ENCODE peak calls at places on chromosomes 2 and 18, in ten cellular contexts. G is iris pigment epithelial cell; A is mammary epithelial cell; X is dorsolateral prefrontal cortex; D is Right ventricle myocardium inferior; K is naive thymus-derived CD8-positive, alpha-beta T cell; O is germinal center; E is adrenal gland; Z is CD8-positive, alpha-beta T cell; I is DMS 273 treated with DMSO at 0.1 percent for 48 hours. B is an unnamed sample.

GRCh38 chr2:167017021-167017420 is 128.7 kb downstream of the XIRP2 start:
- DNase-seq in Z (no peak), K (no peak), D (no peak), I (no peak), O (no peak), A (no peak), G (peak), X (no peak), E (no peak), B (no peak)

GRCh38 chr2:193462411-193462810 is 1267.7 kb upstream of the TMEFF2 start:
- DNase-seq in O (no peak), E (no peak), I (no peak), X (no peak), G (no peak), K (no peak), A (no peak), Z (no peak), D (no peak), B (no peak)

GRCh38 chr2:204019572-204020501 is 83.3 kb downstream of the ICOS start:
- DNase-seq in I (no peak), K (no peak), Z (no peak), G (peak), D (no peak), X (no peak), A (peak), E (no peak), O (no peak), B (peak)

GRCh38 chr18:50783553-50783952 is 36.3 kb downstream of the MRO start:
- DNase-seq in G (no peak), D (no peak), X (no peak), E (no peak), K (no peak), A (no peak), O (no peak), Z (no peak), I (no peak), B (no peak)

GRCh38 chr18:58789856-58790255 is 74.8 kb upstream of the ZNF532 start:
- DNase-seq in E (peak), O (no peak), G (peak), A (no peak), X (no peak), I (no peak), K (no peak), D (no peak), Z (no peak), B (peak)

GRCh38 chr2:77746780-77747179 is 224.6 kb upstream of the LRRTM4 start:
- DNase-seq in Z (no peak), D (no peak), E (no peak), O (no peak), A (no peak), G (no peak), I (no peak), X (no peak), K (no peak), B (no peak)

GRCh38 chr2:127541849-127542630 is 6.6 kb downstream of the MYO7B start:
- DNase-seq in I (peak), E (no peak), Z (no peak), K (no peak), O (no peak), D (no peak), A (no peak), X (no peak), G (no peak), B (no peak)

GRCh38 chr2:187081409-187081808 is 232.4 kb upstream of the ZSWIM2 start:
- DNase-seq in I (no peak), K (no peak), D (no peak), E (no peak), G (no peak), Z (no peak), A (no peak), O (no peak), X (no peak), B (no peak)

GRCh38 chr2:20151116-20151571 is 73.8 kb downstream of the SDC1 start:
- DNase-seq in O (no peak), I (peak), Z (no peak), G (no peak), X (no peak), D (no peak), A (no peak), K (no peak), E (no peak), B (no peak)

GRCh38 chr2:182744490-182744889 is 28.4 kb downstream of the DNAJC10 start:
- DNase-seq in E (no peak), D (no peak), K (no peak), I (no peak), O (no peak), X (no peak), A (no peak), G (peak), Z (no peak), B (no peak)

GRCh38 chr2:201643216-201643651 is at the start of gene TMEM237:
- DNase-seq in Z (peak), D (no peak), G (peak), E (peak), X (peak), A (peak), O (peak), K (peak), I (no peak), B (peak)

GRCh38 chr2:109151519-109151918 is 22.5 kb downstream of the SH3RF3 start:
- DNase-seq in G (no peak), I (no peak), A (no peak), K (no peak), O (no peak), E (no peak), Z (no peak), D (no peak), X (no peak), B (no peak)

GRCh38 chr2:24793752-24794477 is 690 bp downstream of the CENPO start:
- DNase-seq in G (peak), D (no peak), A (peak), X (no peak), O (peak), E (no peak), I (peak), K (no peak), Z (no peak), B (peak)

GRCh38 chr18:23330423-23330822 is 122.7 kb upstream of the RIOK3 start:
- DNase-seq in D (no peak), Z (no peak), K (no peak), G (no peak), X (no peak), E (no peak), O (peak), A (no peak), I (no peak), B (no peak)

GRCh38 chr2:142472382-142472781 is 341.6 kb upstream of the LRP1B start:
- DNase-seq in Z (no peak), O (no peak), G (no peak), A (no peak), I (no peak), E (no peak), D (no peak), K (no peak), X (no peak), B (no peak)

GRCh38 chr2:3198119-3198518 is 179.5 kb downstream of the EIPR1 start:
- DNase-seq in Z (no peak), X (no peak), G (no peak), O (no peak), K (no peak), A (no peak), D (no peak), I (no peak), E (no peak), B (no peak)

GRCh38 chr18:77131652-77132368 is 773 bp downstream of the MBP start:
- DNase-seq in O (no peak), Z (peak), G (no peak), K (no peak), E (peak), D (peak), A (peak), X (no peak), I (no peak), B (peak)

GRCh38 chr2:241258505-241259160 is 56.8 kb downstream of the HDLBP start:
- DNase-seq in O (no peak), A (no peak), I (no peak), D (no peak), E (no peak), Z (no peak), G (no peak), X (no peak), K (no peak), B (no peak)

GRCh38 chr2:288743-289361 is 961 bp upstream of the ALKAL2 start:
- DNase-seq in O (no peak), X (no peak), A (no peak), I (no peak), K (no peak), D (no peak), Z (no peak), E (peak), G (no peak), B (no peak)

GRCh38 chr2:223585691-223586090 is 16.5 kb downstream of the SCG2 start:
- DNase-seq in E (no peak), G (peak), A (peak), I (no peak), D (no peak), O (no peak), Z (no peak), X (no peak), K (no peak), B (peak)

GRCh38 chr2:117555965-117556364 is 258.5 kb upstream of the DDX18 start:
- DNase-seq in A (no peak), K (no peak), D (no peak), X (no peak), E (no peak), Z (no peak), G (no peak), O (no peak), I (no peak), B (no peak)

GRCh38 chr2:138455691-138456090 is 45.9 kb upstream of the SPOPL start:
- DNase-seq in I (no peak), X (no peak), Z (no peak), A (no peak), E (no peak), G (no peak), D (no peak), O (no peak), K (no peak), B (no peak)

GRCh38 chr18:78860117-78860516 is 119.5 kb upstream of the SALL3 start:
- DNase-seq in Z (no peak), D (no peak), G (no peak), X (no peak), E (no peak), O (no peak), A (no peak), K (no peak), I (no peak), B (no peak)

GRCh38 chr2:10366601-10367270 is 64.0 kb downstream of the HPCAL1 start:
- DNase-seq in Z (no peak), K (no peak), G (no peak), E (no peak), D (no peak), A (no peak), X (no peak), I (no peak), O (no peak), B (no peak)

GRCh38 chr2:25825238-25825637 is 53.0 kb downstream of the ASXL2 start:
- DNase-seq in I (no peak), E (no peak), K (no peak), O (no peak), A (peak), Z (no peak), X (no peak), D (no peak), G (no peak), B (no peak)

GRCh38 chr2:30711646-30712085 is 95.6 kb downstream of the CAPN13 start:
- DNase-seq in K (peak), E (peak), A (peak), I (peak), G (peak), O (peak), X (peak), Z (peak), D (peak), B (peak)

GRCh38 chr2:42169869-42170465 is 814 bp downstream of the EML4 start:
- DNase-seq in I (no peak), X (no peak), K (no peak), Z (peak), A (no peak), E (no peak), G (peak), D (no peak), O (peak), B (no peak)

GRCh38 chr2:69994166-69994565 is 32.7 kb upstream of the ASPRV1 start:
- DNase-seq in D (no peak), A (no peak), G (no peak), X (no peak), I (no peak), O (no peak), Z (no peak), E (no peak), K (no peak), B (no peak)

GRCh38 chr2:170822885-170823799 is 6.5 kb downstream of the GAD1 start:
- DNase-seq in X (no peak), E (no peak), I (no peak), G (no peak), Z (no peak), A (no peak), O (no peak), K (no peak), D (peak), B (no peak)

GRCh38 chr18:43661570-43661969 is 384.3 kb upstream of the SYT4 start:
- DNase-seq in G (peak), E (no peak), A (peak), O (no peak), X (no peak), K (no peak), I (no peak), D (no peak), Z (no peak), B (peak)